ENCODE peak calls at places on chromosomes 2 and 18, in nine cellular contexts. U, V, F, K, J, M, P, L and B are unnamed samples.

GRCh38 chr2:218186876-218187649 is 20.3 kb upstream of the CXCR1 start:
- DNase-seq in L (no peak), V (no peak), M (no peak), J (no peak), K (no peak), F (no peak), P (no peak), U (no peak), B (no peak)

GRCh38 chr2:165897741-165898140 is 55.8 kb downstream of the TTC21B start:
- DNase-seq in V (no peak), F (no peak), K (no peak), L (no peak), U (no peak), P (no peak), M (no peak), J (no peak), B (no peak)

GRCh38 chr2:128997166-128997866 is 678.6 kb upstream of the HS6ST1 start:
- DNase-seq in K (no peak), V (no peak), L (no peak), P (no peak), J (no peak), M (no peak), F (no peak), U (no peak), B (no peak)

GRCh38 chr18:10376735-10377134 is 77.7 kb upstream of the APCDD1 start:
- DNase-seq in K (no peak), L (no peak), F (no peak), V (no peak), U (no peak), M (no peak), J (no peak), P (no peak), B (no peak)

GRCh38 chr2:52929412-52929811 is 838.2 kb upstream of the CHAC2 start:
- DNase-seq in U (no peak), P (no peak), K (no peak), L (no peak), J (no peak), V (no peak), F (no peak), M (no peak), B (no peak)

GRCh38 chr18:56286775-56287174 is 351.6 kb downstream of the TXNL1 start:
- DNase-seq in U (no peak), L (no peak), M (no peak), K (no peak), V (no peak), J (no peak), F (no peak), P (no peak), B (peak)

GRCh38 chr2:106885326-106885725 is 641 bp downstream of the ST6GAL2 start:
- DNase-seq in F (no peak), J (no peak), L (peak), U (no peak), M (peak), V (no peak), P (no peak), K (no peak), B (peak)

GRCh38 chr18:49305688-49306336 is 154.6 kb downstream of the DYM start:
- DNase-seq in M (no peak), F (no peak), P (no peak), J (no peak), K (no peak), V (no peak), U (no peak), L (no peak), B (no peak)